ENCODE peak calls at places on chromosomes 7 and 10, in nine cellular contexts. F, L, B, M, D, E, H, G and S are unnamed samples.

GRCh38 chr10:132904169-132904813 is 38.1 kb downstream of the CFAP46 start:
- DNase-seq in F (no peak), L (peak; percentile 67), B (peak; percentile 35), M (no peak), D (peak; percentile 15), E (peak; percentile 65), H (no peak), G (no peak), S (no peak)

GRCh38 chr7:148084138-148084537 is 506.4 kb upstream of the C7orf33 start:
- DNase-seq in F (no peak), L (peak; percentile 92), B (peak; percentile 78), M (no peak), D (peak; percentile 36), E (peak; percentile 4), H (no peak), G (no peak), S (no peak)

GRCh38 chr10:131750973-131751826 is 149.6 kb upstream of the PPP2R2D start:
- DNase-seq in F (no peak), L (no peak), B (no peak), M (no peak), D (no peak), E (no peak), H (no peak), G (no peak), S (no peak)

GRCh38 chr10:77289027-77289501 is 348.5 kb downstream of the KCNMA1 start:
- DNase-seq in F (no peak), L (no peak), B (no peak), M (no peak), D (no peak), E (no peak), H (no peak), G (no peak), S (no peak)

GRCh38 chr10:125165584-125166340 is 5.4 kb upstream of the CTBP2 start:
- DNase-seq in F (no peak), L (no peak), B (no peak), M (no peak), D (no peak), E (no peak), H (no peak), G (no peak), S (peak; percentile 71)

GRCh38 chr7:44962483-44963251 is 16.1 kb downstream of the MYO1G start:
- DNase-seq in F (no peak), L (peak; percentile 86), B (peak; percentile 45), M (no peak), D (no peak), E (no peak), H (no peak), G (no peak), S (peak; percentile 66)

GRCh38 chr7:111424768-111425167 is 137.5 kb downstream of the IMMP2L start:
- DNase-seq in F (no peak), L (no peak), B (no peak), M (no peak), D (no peak), E (peak; percentile 6), H (no peak), G (no peak), S (no peak)

GRCh38 chr7:139828880-139829653 is at the start of gene TBXAS1:
- DNase-seq in F (peak; percentile 76), L (peak; percentile 94), B (peak; percentile 27), M (no peak), D (peak; percentile 11), E (no peak), H (no peak), G (no peak), S (no peak)

GRCh38 chr7:130491841-130492518 is at the start of gene MEST:
- DNase-seq in F (no peak), L (peak; percentile 90), B (peak; percentile 35), M (no peak), D (no peak), E (no peak), H (no peak), G (no peak), S (no peak)

GRCh38 chr7:47381132-47381495 is 200.8 kb downstream of the TNS3 start:
- DNase-seq in F (no peak), L (peak; percentile 72), B (no peak), M (no peak), D (no peak), E (no peak), H (no peak), G (no peak), S (no peak)

GRCh38 chr10:69721690-69722310 is 79.9 kb upstream of the COL13A1 start:
- DNase-seq in F (no peak), L (peak; percentile 93), B (no peak), M (no peak), D (no peak), E (no peak), H (no peak), G (no peak), S (peak; percentile 26)

GRCh38 chr10:119284679-119285096 is 77.3 kb downstream of the GRK5 start:
- DNase-seq in F (no peak), L (no peak), B (no peak), M (no peak), D (no peak), E (no peak), H (no peak), G (no peak), S (no peak)

GRCh38 chr10:132643709-132644543 is 106.3 kb downstream of the INPP5A start:
- DNase-seq in F (no peak), L (no peak), B (no peak), M (no peak), D (no peak), E (no peak), H (no peak), G (no peak), S (peak; percentile 76)

GRCh38 chr7:21851445-21852043 is 94.2 kb downstream of the CDCA7L start:
- DNase-seq in F (no peak), L (peak; percentile 22), B (no peak), M (no peak), D (no peak), E (no peak), H (no peak), G (no peak), S (no peak)

GRCh38 chr7:26930201-26930600 is 65.8 kb upstream of the SKAP2 start:
- DNase-seq in F (no peak), L (no peak), B (no peak), M (no peak), D (no peak), E (no peak), H (no peak), G (no peak), S (no peak)

GRCh38 chr10:17673517-17674051 is 29.6 kb downstream of the STAM start:
- DNase-seq in F (no peak), L (peak; percentile 3), B (peak; percentile 70), M (no peak), D (no peak), E (no peak), H (no peak), G (no peak), S (no peak)

GRCh38 chr10:72337039-72337629 is 17.6 kb downstream of the DNAJB12 start:
- DNase-seq in F (peak; percentile 73), L (peak; percentile 85), B (peak; percentile 95), M (no peak), D (peak; percentile 67), E (no peak), H (peak; percentile 49), G (peak; percentile 41), S (peak; percentile 92)

GRCh38 chr7:106824458-106824857 is 40.6 kb upstream of the PIK3CG start:
- DNase-seq in F (no peak), L (no peak), B (no peak), M (no peak), D (no peak), E (no peak), H (no peak), G (no peak), S (no peak)

GRCh38 chr7:37323912-37324430 is 124.7 kb downstream of the ELMO1 start:
- DNase-seq in F (no peak), L (no peak), B (no peak), M (no peak), D (no peak), E (no peak), H (no peak), G (no peak), S (no peak)

GRCh38 chr7:74223711-74224510 is 14.1 kb downstream of the LAT2 start:
- DNase-seq in F (no peak), L (no peak), B (peak; percentile 51), M (no peak), D (no peak), E (no peak), H (no peak), G (no peak), S (no peak)

GRCh38 chr7:155456772-155457543 is 971 bp upstream of the EN2 start:
- DNase-seq in F (no peak), L (peak; percentile 92), B (peak; percentile 57), M (no peak), D (no peak), E (no peak), H (no peak), G (no peak), S (no peak)

GRCh38 chr7:155457544-155458316 is at the start of gene EN2:
- DNase-seq in F (no peak), L (peak; percentile 55), B (no peak), M (no peak), D (no peak), E (no peak), H (no peak), G (no peak), S (no peak)

GRCh38 chr7:142454862-142455261 is 197.0 kb upstream of the PRSS58 start:
- DNase-seq in F (no peak), L (no peak), B (no peak), M (no peak), D (no peak), E (no peak), H (peak; percentile 17), G (no peak), S (no peak)

GRCh38 chr7:128094111-128094570 is 62.9 kb upstream of the LRRC4 start:
- DNase-seq in F (no peak), L (no peak), B (no peak), M (no peak), D (no peak), E (no peak), H (no peak), G (no peak), S (no peak)

GRCh38 chr7:22087861-22088260 is 142.2 kb upstream of the CDCA7L start:
- DNase-seq in F (no peak), L (no peak), B (no peak), M (no peak), D (no peak), E (no peak), H (no peak), G (no peak), S (no peak)